ENCODE peak calls at places on chromosome 13, in ten cellular contexts. I is stimulated activated CD8-positive, alpha-beta memory T cell treated with anti-CD3 and anti-CD28 coated beads, Interleukin-12 subunit alpha, Interleukin-12 subunit beta, amount 100 ng/mL, for 4 hours; X is activated gamma-delta T cell treated with Interleukin-2 at 50 U/mL for 16 hours; W is stimulated activated naive CD4-positive, alpha-beta T cell; R is stimulated activated CD4-positive, alpha-beta T cell treated with anti-CD3 and anti-CD28 coated beads, Interleukin-2, amount 100 ng/mL, for 24 hours; Z is IMR-90; J is GOT3; Q is hepatic stellate cell; M is putamen; U is amygdala. Y is an unnamed sample.

GRCh38 chr13:66501187-66501586 is 728.9 kb downstream of the PCDH9 start:
- DNase-seq in U (no peak), W (no peak), I (no peak), Q (peak; percentile 16), Z (peak; percentile 78), X (no peak), R (no peak), M (no peak), J (no peak), Y (no peak)

GRCh38 chr13:60020288-60020687 is 143.4 kb downstream of the DIAPH3 start:
- DNase-seq in Q (no peak), R (no peak), J (no peak), U (no peak), Z (no peak), X (no peak), W (no peak), I (no peak), M (no peak), Y (no peak)

GRCh38 chr13:31887311-31887710 is 144.3 kb upstream of the FRY start:
- DNase-seq in Q (peak; percentile 35), Z (peak; percentile 55), J (no peak), I (no peak), W (no peak), M (no peak), X (no peak), R (no peak), U (no peak), Y (no peak)

GRCh38 chr13:87810391-87810801 is 139.2 kb downstream of the SLITRK5 start:
- DNase-seq in M (no peak), J (no peak), W (no peak), X (no peak), Z (no peak), R (no peak), Q (no peak), I (no peak), U (no peak), Y (no peak)

GRCh38 chr13:27510082-27510481 is 59.7 kb upstream of the MTIF3 start:
- DNase-seq in M (no peak), Z (no peak), X (no peak), J (no peak), I (no peak), U (no peak), W (no peak), R (no peak), Q (no peak), Y (no peak)

GRCh38 chr13:98252931-98253470 is 75.9 kb upstream of the RNF113B start:
- DNase-seq in M (no peak), J (no peak), Z (peak; percentile 88), Q (peak; percentile 76), X (no peak), R (no peak), I (no peak), W (no peak), U (no peak), Y (no peak)

GRCh38 chr13:41587490-41587889 is 130.1 kb downstream of the RGCC start:
- DNase-seq in U (no peak), I (no peak), X (peak; percentile 16), J (no peak), R (peak; percentile 20), Z (no peak), Q (no peak), M (peak; percentile 32), W (peak; percentile 7), Y (no peak)

GRCh38 chr13:74765955-74766354 is 631.8 kb upstream of the KLF12 start:
- DNase-seq in W (no peak), I (no peak), M (no peak), R (no peak), Z (no peak), J (no peak), Q (no peak), X (no peak), U (no peak), Y (no peak)

GRCh38 chr13:68609671-68610070 is 1379.5 kb upstream of the PCDH9 start:
- DNase-seq in R (no peak), W (no peak), M (no peak), I (no peak), Z (no peak), X (no peak), U (no peak), Q (no peak), J (no peak), Y (no peak)

GRCh38 chr13:49627831-49628652 is at the start of gene ARL11:
- DNase-seq in M (peak; percentile 16), J (no peak), Q (no peak), W (peak; percentile 31), X (peak; percentile 41), R (peak; percentile 60), U (no peak), I (peak; percentile 17), Z (no peak), Y (peak; percentile 74)

GRCh38 chr13:34988330-34988791 is 46.3 kb downstream of the NBEA start:
- DNase-seq in U (no peak), R (no peak), Z (no peak), J (no peak), W (no peak), Q (no peak), X (no peak), M (no peak), I (no peak), Y (no peak)

GRCh38 chr13:77113496-77113895 is 86.5 kb upstream of the FBXL3 start:
- DNase-seq in J (no peak), M (no peak), I (no peak), Q (no peak), R (no peak), W (no peak), X (no peak), U (no peak), Z (no peak), Y (no peak)

GRCh38 chr13:20001351-20001750 is 42.8 kb downstream of the ZMYM2 start:
- DNase-seq in Z (peak; percentile 21), R (no peak), I (no peak), M (no peak), W (no peak), J (no peak), Q (no peak), U (no peak), X (no peak), Y (no peak)

GRCh38 chr13:102045713-102046112 is 356.1 kb downstream of the FGF14 start:
- DNase-seq in R (no peak), M (no peak), Z (no peak), J (no peak), X (no peak), W (no peak), Q (no peak), U (no peak), I (no peak), Y (no peak)

GRCh38 chr13:21637296-21637695 is 33.3 kb upstream of the MICU2 start:
- DNase-seq in M (no peak), W (no peak), I (peak; percentile 10), R (no peak), X (peak; percentile 28), Q (no peak), Z (peak; percentile 43), U (no peak), J (no peak), Y (peak; percentile 86)

GRCh38 chr13:100234006-100234405 is 145.1 kb downstream of the PCCA start:
- DNase-seq in Z (no peak), J (no peak), W (no peak), M (no peak), I (no peak), X (no peak), U (no peak), R (no peak), Q (no peak), Y (no peak)

GRCh38 chr13:46595136-46595917 is 42.4 kb downstream of the LRCH1 start:
- DNase-seq in J (no peak), R (no peak), W (no peak), I (no peak), U (no peak), Z (peak; percentile 60), Q (no peak), X (no peak), M (no peak), Y (no peak)

GRCh38 chr13:18233783-18234299 is 947.8 kb downstream of the TUBA3C start:
- DNase-seq in X (no peak), W (no peak), I (no peak), M (no peak), U (no peak), Q (no peak), J (no peak), R (no peak), Z (no peak), Y (no peak)

GRCh38 chr13:49569993-49570689 is 15.2 kb downstream of the RCBTB1 start:
- DNase-seq in Z (no peak), M (no peak), Q (no peak), X (no peak), W (no peak), U (no peak), R (no peak), J (no peak), I (no peak), Y (no peak)

Y was measured in Peyer's patch.